ENCODE peak calls at places on chromosome 1, in five cellular contexts. N is lower leg skin, G is foreskin fibroblast, T is hepatocyte, V is NB4. W is an unnamed sample.

GRCh38 chr1:78375996-78376395 is 114.8 kb upstream of the PTGFR start:
- DNase-seq in N (no peak), G (peak; percentile 57), T (no peak), V (no peak), W (no peak)

GRCh38 chr1:158649052-158649451 is 37.5 kb downstream of the SPTA1 start:
- DNase-seq in N (no peak), G (no peak), T (no peak), V (peak; percentile 37), W (no peak)

GRCh38 chr1:2104621-2105427 is 54.6 kb downstream of the PRKCZ start:
- DNase-seq in N (no peak), G (no peak), T (peak; percentile 78), V (peak; percentile 40), W (no peak)

GRCh38 chr1:108512239-108513071 is 47.4 kb upstream of the EEIG2 start:
- DNase-seq in N (no peak), G (peak; percentile 19), T (peak; percentile 31), V (peak; percentile 56), W (no peak)

GRCh38 chr1:36821386-36821785 is 212.9 kb downstream of the GRIK3 start:
- DNase-seq in N (no peak), G (no peak), T (no peak), V (no peak), W (no peak)

GRCh38 chr1:171379846-171380245 is 65.9 kb downstream of the FMO4 start:
- DNase-seq in N (no peak), G (peak; percentile 7), T (no peak), V (no peak), W (no peak)

GRCh38 chr1:225817611-225818061 is 7.7 kb downstream of the EPHX1 start:
- DNase-seq in N (peak; percentile 75), G (peak; percentile 92), T (no peak), V (peak; percentile 81), W (peak; percentile 96)

GRCh38 chr1:235270625-235271024 is 57.4 kb downstream of the ARID4B start:
- DNase-seq in N (no peak), G (peak; percentile 6), T (no peak), V (no peak), W (no peak)

GRCh38 chr1:79852004-79852403 is 845.5 kb upstream of the ADGRL4 start:
- DNase-seq in N (no peak), G (no peak), T (no peak), V (no peak), W (no peak)
- TF ChIP-seq CTCF in N (no peak), G (no peak), T (peak; percentile 29), V (peak; percentile 15), W (no peak)

GRCh38 chr1:204545881-204546280 is 29.7 kb downstream of the MDM4 start:
- DNase-seq in N (no peak), G (no peak), T (no peak), V (no peak), W (no peak)
- H3K4me3 ChIP-seq in N (no peak overlapping the region), G (no peak overlapping the region), T (no peak overlapping the region), V (no peak overlapping the region), W (no peak overlapping the region)

DNA sequence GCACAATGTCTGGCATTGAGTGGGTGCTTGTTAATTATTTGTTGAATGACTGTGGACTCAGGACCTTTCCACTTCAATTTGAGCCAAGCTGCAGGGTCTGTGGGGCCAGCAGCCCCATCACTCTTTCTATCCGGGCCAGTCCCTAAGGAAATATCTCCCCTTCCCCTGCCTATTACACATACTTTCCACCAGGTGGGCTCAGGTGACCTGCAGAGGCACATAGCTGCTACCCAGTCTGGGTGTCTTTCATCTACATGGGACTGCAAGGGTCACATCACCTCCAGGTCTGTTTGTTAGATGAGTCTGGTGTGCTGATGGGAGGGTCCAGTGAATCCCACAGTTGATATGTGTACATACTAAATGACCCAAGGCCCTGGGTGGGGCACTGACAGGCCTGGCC is 59.6 kb upstream of the KDM4A start:
- DNase-seq in N (no peak), G (no peak), T (peak; percentile 28), V (no peak), W (no peak)
- TF ChIP-seq CTCF in N (no peak), G (peak; percentile 4), T (peak; percentile 19), V (no peak), W (no peak)

GRCh38 chr1:89201489-89201794 is 2.7 kb upstream of the GBP4 start:
- DNase-seq in N (no peak), G (no peak), T (no peak), V (no peak), W (no peak)

GRCh38 chr1:89200668-89201488 is 2.1 kb upstream of the GBP4 start:
- DNase-seq in N (no peak), G (no peak), T (no peak), V (no peak), W (no peak)

GRCh38 chr1:89198081-89198480 is 661 bp downstream of the GBP4 start:
- DNase-seq in N (no peak), G (no peak), T (no peak), V (no peak), W (no peak)

GRCh38 chr1:89198500-89199072 is at the start of gene GBP4:
- DNase-seq in N (no peak), G (no peak), T (peak; percentile 15), V (no peak), W (peak; percentile 73)

GRCh38 chr1:89199515-89199914 is 773 bp upstream of the GBP4 start:
- DNase-seq in N (no peak), G (no peak), T (no peak), V (no peak), W (no peak)
- H3K4me3 ChIP-seq in N (no peak overlapping the region), G (no peak overlapping the region), T (no peak overlapping the region), V (no peak overlapping the region), W (peak overlapping the region; percentile 81)

GRCh38 chr1:3423896-3424610 is 30.4 kb upstream of the ARHGEF16 start:
- DNase-seq in N (no peak), G (no peak), T (no peak), V (no peak), W (no peak)

GRCh38 chr1:3422638-3423037 is 31.8 kb upstream of the ARHGEF16 start:
- DNase-seq in N (no peak), G (no peak), T (no peak), V (no peak), W (no peak)

GRCh38 chr1:3420218-3420951 is 34.1 kb upstream of the ARHGEF16 start:
- DNase-seq in N (no peak), G (no peak), T (no peak), V (no peak), W (no peak)

GRCh38 chr1:3425486-3426215 is 28.8 kb upstream of the ARHGEF16 start:
- DNase-seq in N (no peak), G (no peak), T (no peak), V (no peak), W (no peak)

DNA sequence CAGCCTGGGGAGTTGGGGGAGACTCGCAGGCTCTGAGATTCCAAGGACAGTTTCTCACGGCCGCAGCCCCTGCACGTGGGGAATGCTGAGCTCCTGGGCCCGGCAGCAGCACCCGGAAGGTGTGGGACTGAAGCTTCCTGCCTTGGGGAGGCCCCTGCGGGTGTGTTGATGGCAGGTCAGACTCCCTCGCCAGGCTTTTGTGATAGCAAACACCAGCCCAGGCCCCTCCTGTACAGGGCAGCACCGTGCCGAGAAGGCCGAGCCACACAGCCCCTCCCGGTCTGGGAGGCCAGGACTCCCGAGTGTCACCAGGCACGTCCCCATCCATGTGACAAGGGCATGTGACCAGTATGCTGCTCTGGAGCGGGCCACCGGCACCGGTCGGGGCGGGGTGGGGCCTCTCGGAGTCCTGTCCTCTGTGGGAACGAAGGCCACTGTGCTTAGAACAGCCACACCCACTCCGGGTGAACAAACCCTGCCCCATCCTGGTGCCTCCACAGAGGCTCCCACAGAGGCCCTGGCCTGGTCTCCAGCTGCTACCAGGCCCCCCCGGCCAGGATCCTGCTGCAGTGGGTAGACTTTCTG is 31.1 kb upstream of the ARHGEF16 start:
- DNase-seq in N (no peak), G (no peak), T (peak; percentile 91), V (no peak), W (peak; percentile 92)
- TF ChIP-seq CTCF in N (no peak), G (no peak), T (no peak), V (no peak), W (no peak)